ENCODE peak calls at places on chromosomes 4 and X, in eight cellular contexts. U is fibroblast of lung, N is tibial artery, P is hepatocyte, M is PC-3, T is mammary epithelial cell, A is H1, B is astrocyte. C is an unnamed sample. For H3K4me1, the result is how much of the 10 kb centered on the place peaks cover.

GRCh38 chrX:55709735-55710134 is 7.8 kb upstream of the RRAGB start:
- DNase-seq in P (no peak), M (peak), A (no peak), N (no peak), T (peak), B (peak), U (peak), C (no peak)

GRCh38 chr4:117324851-117325491 is 239.6 kb upstream of the TRAM1L1 start:
- DNase-seq in A (no peak), U (peak), B (peak), P (peak), N (no peak), M (peak), T (peak), C (no peak)

GRCh38 chr4:105352826-105353225 is 121.0 kb downstream of the PPA2 start:
- DNase-seq in N (no peak), T (no peak), B (peak), A (no peak), P (no peak), M (no peak), U (peak), C (no peak)

GRCh38 chrX:7168366-7168765 is 20.4 kb upstream of the PUDP start:
- DNase-seq in B (peak), M (no peak), U (no peak), N (no peak), A (no peak), T (no peak), P (no peak), C (no peak)

GRCh38 chr4:16125571-16126445 is 42.0 kb upstream of the PROM1 start:
- DNase-seq in B (no peak), N (no peak), A (no peak), M (no peak), T (no peak), P (no peak), U (no peak), C (no peak)

GRCh38 chrX:79477691-79478090 is 110.6 kb upstream of the ITM2A start:
- DNase-seq in M (peak), A (no peak), N (no peak), P (no peak), U (no peak), T (peak), B (no peak), C (no peak)

GRCh38 chr4:82561745-82562552 is at the start of gene TMEM150C:
- DNase-seq in P (peak), T (no peak), N (no peak), B (peak), A (peak), M (peak), U (peak), C (peak)

GRCh38 chr4:153643406-153644016 is 40.6 kb upstream of the TLR2 start:
- DNase-seq in A (no peak), M (peak), N (no peak), B (peak), U (peak), P (peak), T (peak), C (no peak)

GRCh38 chr4:169198167-169198566 is 72.6 kb downstream of the SH3RF1 start:
- DNase-seq in A (no peak), M (no peak), P (no peak), T (no peak), N (no peak), U (no peak), B (no peak), C (no peak)

GRCh38 chrX:17700976-17701375 is 36.3 kb upstream of the SCML1 start:
- DNase-seq in B (no peak), U (no peak), M (peak), A (no peak), N (no peak), T (no peak), P (no peak), C (no peak)

GRCh38 chr4:147582386-147583077 is 34.7 kb upstream of the TMEM184C start:
- DNase-seq in N (no peak), B (peak), P (no peak), T (peak), A (no peak), M (peak), U (peak), C (no peak)

GRCh38 chrX:68841251-68842049 is 12.6 kb downstream of the EFNB1 start:
- DNase-seq in M (no peak), A (no peak), N (no peak), P (no peak), B (no peak), U (no peak), T (no peak), C (peak)

GRCh38 chr4:37388672-37389368 is 144.3 kb downstream of the NWD2 start:
- DNase-seq in U (no peak), M (no peak), N (no peak), T (no peak), B (no peak), P (no peak), A (no peak), C (no peak)

GRCh38 chr4:102036619-102037376 is 246.3 kb downstream of the BANK1 start:
- DNase-seq in A (no peak), U (peak), B (peak), M (no peak), P (peak), N (no peak), T (no peak), C (no peak)

GRCh38 chr4:151202381-151202780 is 74.6 kb upstream of the PRSS48 start:
- DNase-seq in P (no peak), B (no peak), M (no peak), U (no peak), N (no peak), A (no peak), T (no peak), C (no peak)

GRCh38 chrX:65667503-65668355 is at the start of gene MSN:
- DNase-seq in N (peak), B (no peak), A (peak), U (peak), P (peak), M (peak), T (peak), C (peak)

GRCh38 chrX:7828594-7828993 is 14.4 kb upstream of the VCX start:
- DNase-seq in U (no peak), T (no peak), M (peak), P (peak), A (no peak), N (no peak), B (no peak), C (no peak)

GRCh38 chr4:30716158-30716557 is 4.0 kb upstream of the PCDH7 start:
- DNase-seq in U (peak), B (no peak), P (peak), T (peak), N (no peak), M (peak), A (no peak), C (no peak)

GRCh38 chrX:2707334-2707760 is 16.3 kb downstream of the CD99 start:
- DNase-seq in M (peak), U (peak), N (peak), T (peak), B (peak), P (peak), A (no peak), C (peak)

GRCh38 chr4:101019941-101020401 is 327.4 kb downstream of the PPP3CA start:
- DNase-seq in P (peak), B (peak), T (peak), A (no peak), N (no peak), U (no peak), M (peak), C (no peak)

GRCh38 chrX:47191331-47191730 is 2.3 kb upstream of the UBA1 start:
- DNase-seq in P (peak), U (no peak), A (peak), M (peak), B (no peak), N (peak), T (peak), C (peak)

GRCh38 chr4:106444557-106444956 is 76.0 kb upstream of the GIMD1 start:
- DNase-seq in T (peak), N (no peak), B (peak), P (no peak), U (no peak), A (no peak), M (peak), C (no peak)

GRCh38 chr4:47705326-47705981 is 132.4 kb downstream of the CORIN start:
- DNase-seq in N (no peak), M (peak), T (no peak), U (peak), A (no peak), B (no peak), P (peak), C (no peak)

GRCh38 chr4:26991057-26991456 is 130.4 kb downstream of the STIM2 start:
- DNase-seq in M (no peak), U (no peak), B (no peak), N (no peak), A (no peak), P (no peak), T (no peak), C (no peak)

GRCh38 chr4:26987191-26987590 is 126.5 kb downstream of the STIM2 start:
- DNase-seq in N (no peak), U (no peak), A (no peak), T (no peak), B (no peak), P (no peak), M (no peak), C (no peak)

GRCh38 chr4:26984896-26985295 is 124.3 kb downstream of the STIM2 start:
- DNase-seq in N (no peak), M (no peak), B (no peak), U (no peak), A (no peak), T (no peak), P (no peak), C (no peak)

GRCh38 chr4:26985836-26986235 is 125.2 kb downstream of the STIM2 start:
- DNase-seq in T (no peak), A (no peak), U (no peak), N (no peak), M (no peak), B (peak), P (no peak), C (no peak)
- H3K27ac ChIP-seq in T (no peak), A (no peak), U (no peak), N (no peak), M (no peak), B (no peak), P (no peak), C (no peak)

DNA sequence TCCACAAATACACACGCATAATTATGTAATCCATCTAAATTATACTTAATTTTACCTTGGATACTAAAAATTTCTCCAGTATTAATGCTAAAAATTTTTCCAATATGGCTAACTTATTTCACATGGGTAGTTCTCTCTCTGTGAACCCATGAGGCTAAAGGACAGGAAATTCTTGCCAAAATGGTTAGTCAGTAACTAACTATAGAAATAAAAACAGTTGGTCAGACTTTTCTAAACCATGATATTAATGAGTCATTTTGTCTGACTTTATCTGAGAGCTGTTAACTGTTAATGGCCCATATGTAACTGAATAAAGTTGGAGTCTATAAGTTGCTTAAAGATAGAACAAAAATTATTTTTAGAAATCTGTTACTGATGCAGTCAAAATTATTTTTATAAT is 549.4 kb downstream of the TLL1 start:
- DNase-seq in P (no peak), M (peak), N (no peak), T (peak), B (peak), A (no peak), U (peak), C (no peak)
- H3K4me1 ChIP-seq in P (under half), M (under half), N (under half), T (under half), B (under half), A (under half), U (under half), C (under half)

DNA sequence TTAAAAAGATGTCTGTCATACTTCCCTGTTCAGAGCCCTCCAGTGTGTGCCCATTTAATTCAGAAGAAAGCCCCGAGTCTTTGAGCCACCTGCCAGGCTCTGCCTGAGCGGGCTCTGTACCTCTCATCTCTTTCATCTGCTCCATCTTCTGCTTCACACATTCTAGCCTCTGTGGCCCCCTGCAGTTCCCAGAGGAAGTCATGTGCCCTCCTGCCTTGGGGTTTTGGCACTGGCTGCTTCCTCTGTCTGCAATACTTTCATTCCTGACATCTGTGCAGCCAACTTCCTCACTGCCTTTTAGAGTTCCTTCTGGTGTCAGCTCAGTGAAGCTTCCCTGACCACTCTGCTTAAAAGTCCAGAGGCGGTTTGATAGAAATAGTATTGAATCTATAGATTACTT is 6.2 kb upstream of the STK32B start:
- DNase-seq in N (peak), M (no peak), B (no peak), U (no peak), P (no peak), A (no peak), T (no peak), C (no peak)
- H3K27ac ChIP-seq in N (no peak), M (no peak), B (no peak), U (no peak), P (no peak), A (no peak), T (no peak), C (no peak)

GRCh38 chr4:28886934-28887333 is 1833.2 kb upstream of the PCDH7 start:
- DNase-seq in A (no peak), B (peak), U (no peak), P (no peak), N (no peak), M (peak), T (peak), C (no peak)

GRCh38 chr4:28879900-28880299 is 1840.3 kb upstream of the PCDH7 start:
- DNase-seq in N (no peak), U (no peak), T (no peak), P (no peak), B (no peak), A (no peak), M (no peak), C (no peak)

GRCh38 chr4:28879178-28879577 is 1841.0 kb upstream of the PCDH7 start:
- DNase-seq in M (peak), P (no peak), U (no peak), A (no peak), T (no peak), N (no peak), B (no peak), C (no peak)

DNA sequence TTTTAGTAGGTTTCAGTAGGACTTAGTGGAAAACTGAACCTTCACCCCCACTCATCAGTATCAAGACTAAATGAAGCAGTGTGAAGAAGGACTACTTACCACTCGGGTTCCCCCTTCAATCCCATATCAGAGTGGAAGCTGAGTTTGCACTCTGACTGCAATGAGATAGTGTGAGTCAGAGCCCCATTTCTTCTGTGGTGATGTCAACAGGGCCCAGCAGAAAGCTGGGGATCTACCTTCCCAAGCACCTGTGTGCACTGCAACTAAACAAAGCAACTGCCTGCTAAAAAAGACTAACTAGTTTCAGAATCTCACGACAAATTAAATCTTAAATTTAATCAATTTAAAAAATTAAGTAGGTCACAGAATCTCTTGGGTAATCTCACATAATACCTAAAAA is 1837.0 kb upstream of the PCDH7 start:
- DNase-seq in N (no peak), T (peak), B (no peak), A (no peak), P (no peak), U (no peak), M (peak), C (no peak)
- H3K4me1 ChIP-seq in N (under half), T (under half), B (under half), A (under half), P (under half), U (under half), M (under half), C (under half)

GRCh38 chr4:88823058-88823919 is 125.7 kb upstream of the NAP1L5 start:
- DNase-seq in B (peak), T (peak), N (peak), M (peak), P (peak), A (peak), U (peak), C (peak)

GRCh38 chr4:88817740-88818139 is 120.1 kb upstream of the NAP1L5 start:
- DNase-seq in N (no peak), U (no peak), A (no peak), B (no peak), P (no peak), M (no peak), T (no peak), C (no peak)

GRCh38 chr4:88818650-88819470 is 121.2 kb upstream of the NAP1L5 start:
- DNase-seq in A (peak), U (peak), T (peak), B (no peak), P (peak), M (peak), N (peak), C (no peak)

GRCh38 chr4:88822034-88822433 is 124.4 kb upstream of the NAP1L5 start:
- DNase-seq in U (no peak), N (no peak), M (no peak), A (no peak), B (no peak), P (no peak), T (no peak), C (no peak)

GRCh38 chr4:88820723-88821368 is 123.2 kb upstream of the NAP1L5 start:
- DNase-seq in N (no peak), P (no peak), A (no peak), T (no peak), M (peak), B (no peak), U (no peak), C (no peak)
- H3K27ac ChIP-seq in N (peak), P (peak), A (no peak), T (no peak), M (no peak), B (no peak), U (peak), C (peak)

GRCh38 chr4:41213563-41214157 is 682 bp downstream of the APBB2 start:
- DNase-seq in A (no peak), T (peak), M (no peak), B (no peak), P (peak), U (no peak), N (no peak), C (peak)

GRCh38 chr4:41209187-41209586 is 5.2 kb downstream of the APBB2 start:
- DNase-seq in T (no peak), N (no peak), B (peak), M (no peak), P (peak), U (no peak), A (no peak), C (peak)

GRCh38 chr4:41212221-41213203 is 1.8 kb downstream of the APBB2 start:
- DNase-seq in A (no peak), T (peak), B (peak), M (peak), U (peak), P (peak), N (peak), C (no peak)

GRCh38 chr4:41207330-41207831 is 7.0 kb downstream of the APBB2 start:
- DNase-seq in A (no peak), U (peak), T (no peak), N (no peak), B (no peak), M (no peak), P (no peak), C (no peak)

GRCh38 chr4:41209901-41210300 is 4.4 kb downstream of the APBB2 start:
- DNase-seq in M (no peak), A (no peak), B (no peak), N (no peak), U (no peak), P (no peak), T (no peak), C (no peak)
- H3K4me1 ChIP-seq in M (under half), A (under half), B (under half), N (under half), U (under half), P (under half), T (under half), C (under half)

GRCh38 chr4:6961496-6962210 is 52.0 kb downstream of the TBC1D14 start:
- DNase-seq in A (no peak), P (no peak), M (no peak), U (no peak), N (no peak), B (no peak), T (no peak), C (no peak)

GRCh38 chr4:6965329-6965728 is 55.7 kb downstream of the TBC1D14 start:
- DNase-seq in B (no peak), T (no peak), M (no peak), N (no peak), A (no peak), U (no peak), P (no peak), C (no peak)

GRCh38 chr4:6962211-6963041 is 52.8 kb downstream of the TBC1D14 start:
- DNase-seq in T (no peak), U (no peak), N (no peak), B (no peak), M (no peak), A (no peak), P (no peak), C (no peak)

GRCh38 chr4:6960628-6961027 is 51.0 kb downstream of the TBC1D14 start:
- DNase-seq in A (no peak), T (no peak), P (no peak), M (no peak), B (no peak), U (no peak), N (no peak), C (no peak)

GRCh38 chr4:6963139-6963611 is 53.5 kb downstream of the TBC1D14 start:
- DNase-seq in A (no peak), M (no peak), U (peak), B (no peak), T (no peak), P (no peak), N (no peak), C (no peak)
- H3K27ac ChIP-seq in A (no peak), M (no peak), U (no peak), B (no peak), T (no peak), P (peak), N (no peak), C (no peak)

GRCh38 chr4:142312391-142312790 is 533.7 kb downstream of the INPP4B start:
- DNase-seq in T (no peak), U (no peak), M (no peak), N (no peak), P (no peak), A (no peak), B (no peak), C (no peak)
- H3K4me1 ChIP-seq in T (under half), U (under half), M (under half), N (under half), P (under half), A (under half), B (under half), C (under half)